ENCODE peak calls at places on chromosomes 7 and 10, in eight cellular contexts. O is AG04450; G is CD8-positive, alpha-beta T cell; I is epithelial cell of esophagus; H is heart right ventricle; Q is AG10803; V is GM13977; F is prostate gland. W is an unnamed sample.

GRCh38 chr7:100874300-100874576 is 665 bp upstream of the SRRT start:
- DNase-seq in F (no peak), G (no peak), V (no peak), I (no peak), H (no peak), O (no peak), Q (no peak), W (no peak)

GRCh38 chr10:7186387-7187032 is 224.3 kb downstream of the SFMBT2 start:
- DNase-seq in Q (no peak), F (no peak), V (no peak), O (no peak), H (no peak), G (no peak), I (no peak), W (no peak)

GRCh38 chr10:15209827-15210509 is 41.5 kb upstream of the NMT2 start:
- DNase-seq in F (peak), Q (peak), O (no peak), G (peak), I (peak), H (peak), V (peak), W (peak)

GRCh38 chr7:5670173-5670933 is 111.1 kb downstream of the RNF216 start:
- DNase-seq in V (no peak), F (no peak), H (no peak), Q (no peak), G (no peak), I (no peak), O (no peak), W (no peak)

GRCh38 chr7:122988333-122988732 is 7.2 kb downstream of the TAS2R16 start:
- DNase-seq in O (no peak), V (no peak), Q (no peak), I (no peak), F (no peak), G (no peak), H (no peak), W (no peak)

GRCh38 chr10:17210361-17210760 is 8.9 kb upstream of the TRDMT1 start:
- DNase-seq in Q (peak), H (no peak), I (no peak), G (no peak), V (no peak), F (no peak), O (no peak), W (no peak)

GRCh38 chr7:32206987-32207386 is 136.8 kb upstream of the PDE1C start:
- DNase-seq in I (no peak), F (no peak), O (no peak), V (no peak), Q (peak), H (no peak), G (no peak), W (no peak)

GRCh38 chr10:120979435-120980315 is 128.5 kb downstream of the WDR11 start:
- DNase-seq in O (no peak), I (peak), H (no peak), V (no peak), G (no peak), Q (no peak), F (peak), W (no peak)

GRCh38 chr7:157825325-157825724 is 488.5 kb downstream of the DNAJB6 start:
- DNase-seq in G (no peak), Q (no peak), I (no peak), F (no peak), O (no peak), H (no peak), V (no peak), W (no peak)

GRCh38 chr10:77836299-77836820 is 90.2 kb downstream of the DLG5 start:
- DNase-seq in O (no peak), I (peak), G (peak), V (peak), Q (peak), H (peak), F (peak), W (no peak)

GRCh38 chr10:22754298-22754697 is 39.9 kb upstream of the PIP4K2A start:
- DNase-seq in I (no peak), F (no peak), V (no peak), O (no peak), G (no peak), H (no peak), Q (no peak), W (no peak)

GRCh38 chr7:66267249-66267648 is 62.1 kb downstream of the TPST1 start:
- DNase-seq in G (no peak), O (peak), I (no peak), F (peak), H (peak), Q (peak), V (no peak), W (peak)

GRCh38 chr10:3882855-3883254 is 97.8 kb upstream of the KLF6 start:
- DNase-seq in Q (no peak), O (no peak), I (no peak), H (no peak), F (no peak), G (no peak), V (no peak), W (no peak)

GRCh38 chr10:125134916-125135770 is 25.2 kb downstream of the CTBP2 start:
- DNase-seq in H (no peak), V (no peak), Q (no peak), F (no peak), O (no peak), I (no peak), G (no peak), W (no peak)

GRCh38 chr10:102230861-102231356 is 4.8 kb downstream of the ELOVL3 start:
- DNase-seq in I (peak), H (no peak), F (no peak), G (peak), O (no peak), Q (no peak), V (peak), W (no peak)

GRCh38 chr10:47309403-47310089 is 9.5 kb downstream of the GDF10 start:
- DNase-seq in H (no peak), G (no peak), Q (no peak), F (no peak), V (no peak), O (no peak), I (no peak), W (no peak)

GRCh38 chr10:6755891-6756460 is 175.9 kb upstream of the PRKCQ start:
- DNase-seq in Q (peak), I (peak), V (peak), H (no peak), G (no peak), O (peak), F (no peak), W (no peak)

GRCh38 chr10:110651044-110651958 is 7.2 kb downstream of the RBM20 start:
- DNase-seq in O (peak), Q (peak), F (no peak), G (peak), V (peak), H (peak), I (no peak), W (peak)

GRCh38 chr10:71771821-71772617 is 1.3 kb downstream of the VSIR start:
- DNase-seq in I (peak), O (no peak), H (peak), Q (peak), V (no peak), F (peak), G (no peak), W (no peak)

GRCh38 chr10:101961591-101962498 is 94.1 kb downstream of the ARMH3 start:
- DNase-seq in F (no peak), H (peak), G (no peak), I (peak), Q (peak), O (no peak), V (no peak), W (peak)

GRCh38 chr10:120600871-120601644 is 144.0 kb downstream of the PLPP4 start:
- DNase-seq in H (no peak), G (no peak), I (peak), O (no peak), Q (no peak), V (no peak), F (no peak), W (no peak)

GRCh38 chr7:150754950-150755349 is 17.7 kb downstream of the GIMAP5 start:
- DNase-seq in Q (no peak), G (no peak), O (no peak), V (no peak), H (no peak), F (no peak), I (no peak), W (no peak)

GRCh38 chr7:36137754-36138153 is 15.3 kb upstream of the EEPD1 start:
- DNase-seq in I (no peak), H (no peak), G (no peak), O (no peak), V (no peak), Q (no peak), F (no peak), W (no peak)

GRCh38 chr7:125136755-125137547 is 207.3 kb upstream of the POT1 start:
- DNase-seq in Q (no peak), V (no peak), G (no peak), H (no peak), I (peak), F (no peak), O (no peak), W (no peak)

GRCh38 chr7:41574377-41574776 is 128.5 kb downstream of the INHBA start:
- DNase-seq in F (no peak), I (peak), V (no peak), G (no peak), H (no peak), Q (peak), O (peak), W (no peak)

GRCh38 chr10:96699613-96700012 is 20.7 kb downstream of the PIK3AP1 start:
- DNase-seq in Q (no peak), F (no peak), G (no peak), O (no peak), V (no peak), H (no peak), I (no peak), W (no peak)

GRCh38 chr10:92822060-92822634 is 26.2 kb upstream of the EXOC6 start:
- DNase-seq in I (peak), V (peak), Q (peak), G (no peak), O (peak), F (no peak), H (no peak), W (peak)

GRCh38 chr7:42494199-42494710 is 257.2 kb upstream of the GLI3 start:
- DNase-seq in V (no peak), H (no peak), O (no peak), I (peak), Q (no peak), G (no peak), F (no peak), W (no peak)

GRCh38 chr10:119724630-119725549 is 960 bp upstream of the INPP5F start:
- DNase-seq in O (no peak), H (peak), F (no peak), V (peak), Q (peak), G (no peak), I (peak), W (no peak)

GRCh38 chr10:62869958-62870357 is 53.8 kb upstream of the EGR2 start:
- DNase-seq in H (no peak), O (no peak), V (no peak), G (no peak), F (no peak), I (no peak), Q (no peak), W (no peak)

GRCh38 chr10:103281753-103282152 is 4.8 kb downstream of the INA start:
- DNase-seq in G (no peak), I (no peak), V (no peak), O (no peak), Q (no peak), H (no peak), F (no peak), W (no peak)

DNA sequence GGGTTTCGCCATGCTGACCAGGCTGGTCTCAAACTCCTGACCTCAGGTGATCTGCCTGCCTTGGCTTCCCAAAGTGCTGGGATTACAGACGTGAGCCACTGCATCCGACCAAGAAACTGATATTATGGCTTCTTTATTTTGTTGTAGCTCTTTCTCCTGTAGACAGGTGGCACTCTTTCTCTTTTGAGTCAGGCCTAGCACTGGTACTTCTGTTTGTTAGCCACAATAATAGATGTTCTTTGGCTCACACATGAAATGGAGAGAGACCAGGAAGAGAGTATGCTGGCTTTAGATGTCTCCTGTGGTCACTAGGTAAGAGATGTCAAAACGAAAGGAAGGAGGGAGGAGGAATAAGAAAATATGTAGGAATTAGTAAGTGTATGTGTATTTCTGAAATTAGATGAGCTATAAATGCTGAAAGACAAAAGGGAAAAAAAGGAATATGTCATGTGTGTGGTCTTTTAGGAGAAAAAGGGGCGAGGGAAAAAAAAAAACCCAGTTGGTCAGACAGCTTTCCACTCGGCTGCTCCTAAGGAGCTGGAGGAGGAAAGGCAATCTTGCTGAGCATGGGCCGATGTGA is 78.7 kb downstream of the CLEC2L start:
- DNase-seq in H (no peak), I (peak), Q (peak), F (no peak), O (no peak), G (no peak), V (peak), W (no peak)
- TF ChIP-seq CTCF in H (peak), I (peak), Q (peak), F (peak), O (peak), G (peak), V (peak), W (peak)

GRCh38 chr10:130189466-130190064 is 53.4 kb downstream of the GLRX3 start:
- DNase-seq in Q (no peak), G (no peak), V (no peak), H (no peak), O (no peak), F (peak), I (no peak), W (no peak)
- TF ChIP-seq CTCF in Q (no peak), G (no peak), V (no peak), H (no peak), O (no peak), F (no peak), I (no peak), W (no peak)

DNA sequence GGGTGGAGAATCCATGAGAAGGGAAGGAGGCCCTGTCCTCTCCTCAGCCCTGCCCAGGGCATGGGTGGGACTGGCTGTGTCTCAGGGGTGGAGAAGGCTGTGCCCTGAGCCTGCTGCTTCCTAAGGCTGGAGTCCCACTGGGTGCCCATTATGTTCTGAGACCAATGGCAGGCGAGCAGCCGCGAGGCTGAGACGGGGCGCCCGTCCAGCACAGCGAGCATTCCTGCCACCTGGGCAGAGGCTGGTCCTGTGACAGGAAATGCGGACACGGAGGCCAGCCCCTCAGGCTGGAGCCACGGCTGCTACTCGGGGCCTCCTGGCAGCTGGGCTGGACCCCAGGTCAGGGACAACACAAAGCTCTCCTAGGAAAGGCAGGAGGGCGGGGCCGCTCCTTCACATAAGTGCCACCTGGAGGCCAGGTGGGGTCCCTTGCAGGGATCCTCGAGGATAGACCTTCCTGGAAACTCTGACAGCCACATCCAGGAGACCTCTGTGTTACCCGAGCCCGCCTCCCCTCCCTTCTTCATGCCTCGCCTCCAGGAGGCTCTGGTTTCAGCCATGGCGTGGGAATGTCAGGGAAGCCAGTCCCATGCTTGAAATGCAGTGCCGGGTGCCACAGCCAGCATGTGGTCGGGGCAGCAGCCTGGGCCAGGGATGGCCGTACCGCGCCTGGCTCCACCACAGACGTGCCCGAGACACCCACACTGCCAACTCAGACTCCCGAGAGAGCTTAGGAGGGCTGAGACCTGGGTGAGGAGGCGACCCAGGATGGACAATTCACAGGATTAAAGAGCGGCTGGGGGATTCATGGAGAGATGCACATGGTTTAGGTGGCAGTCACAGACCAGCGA is 173.8 kb downstream of the USP6NL start:
- DNase-seq in F (no peak), V (no peak), O (no peak), I (no peak), Q (no peak), H (no peak), G (no peak), W (no peak)
- TF ChIP-seq CTCF in F (no peak), V (no peak), O (no peak), I (no peak), Q (no peak), H (no peak), G (no peak), W (no peak)

GRCh38 chr7:39951943-39952194 is 1.8 kb downstream of the CDK13 start:
- DNase-seq in F (no peak), G (no peak), Q (no peak), V (no peak), O (no peak), H (no peak), I (no peak), W (no peak)

GRCh38 chr7:39952378-39952777 is 2.3 kb downstream of the CDK13 start:
- DNase-seq in G (no peak), V (no peak), F (no peak), O (no peak), H (no peak), I (peak), Q (peak), W (no peak)

GRCh38 chr7:39950473-39951155 is 558 bp downstream of the CDK13 start:
- DNase-seq in I (peak), F (peak), H (peak), V (peak), Q (peak), O (no peak), G (peak), W (no peak)

GRCh38 chr7:39949980-39950472 is at the start of gene CDK13:
- DNase-seq in F (peak), V (peak), I (peak), G (peak), O (no peak), Q (peak), H (peak), W (peak)

GRCh38 chr7:39951156-39951942 is 1.3 kb downstream of the CDK13 start:
- DNase-seq in Q (peak), H (peak), G (peak), F (peak), I (peak), V (peak), O (no peak), W (no peak)
- TF ChIP-seq CTCF in Q (peak), H (peak), G (peak), F (no peak), I (peak), V (peak), O (peak), W (peak)

DNA sequence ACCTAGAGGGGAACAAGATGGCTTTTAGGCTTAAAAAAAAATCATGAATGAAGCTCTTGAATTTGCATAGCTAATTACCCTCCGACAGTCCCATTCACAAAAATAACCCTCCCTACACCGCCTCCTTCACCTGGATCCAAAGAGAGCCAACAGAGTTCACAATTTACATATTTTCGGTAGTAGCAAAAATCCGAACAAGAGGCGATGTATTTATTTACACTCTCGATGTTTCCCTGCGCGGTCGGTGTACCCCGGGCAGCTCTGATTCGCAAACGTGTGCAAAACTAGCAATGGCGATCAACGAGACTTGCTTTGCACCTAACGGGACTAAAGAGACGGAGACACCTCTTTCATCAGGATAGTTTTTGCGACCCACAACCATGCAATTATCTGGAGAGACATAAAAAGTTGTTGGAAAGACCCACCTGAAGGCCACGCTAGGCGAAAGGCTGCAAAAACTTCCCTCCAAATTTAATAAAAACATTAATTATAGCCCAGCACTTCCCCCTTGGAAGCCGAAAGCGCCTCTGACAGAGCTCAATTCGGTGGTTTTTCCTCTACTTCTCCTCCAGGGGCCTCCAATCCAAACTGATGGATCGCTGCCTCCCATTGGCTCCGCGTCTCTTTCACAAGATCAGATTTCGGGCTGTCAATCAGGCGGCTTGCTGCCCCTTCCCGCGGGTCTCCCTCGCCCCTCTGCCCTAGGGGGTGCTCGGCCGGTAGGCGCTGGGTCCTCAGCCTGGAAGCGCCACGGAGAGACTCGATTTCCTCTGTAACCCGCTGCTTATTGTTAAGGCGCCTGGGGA is at the start of gene ETV1:
- DNase-seq in I (peak), Q (peak), V (no peak), O (no peak), G (no peak), F (peak), H (peak), W (no peak)
- TF ChIP-seq CTCF in I (peak), Q (peak), V (no peak), O (peak), G (no peak), F (no peak), H (no peak), W (peak)

DNA sequence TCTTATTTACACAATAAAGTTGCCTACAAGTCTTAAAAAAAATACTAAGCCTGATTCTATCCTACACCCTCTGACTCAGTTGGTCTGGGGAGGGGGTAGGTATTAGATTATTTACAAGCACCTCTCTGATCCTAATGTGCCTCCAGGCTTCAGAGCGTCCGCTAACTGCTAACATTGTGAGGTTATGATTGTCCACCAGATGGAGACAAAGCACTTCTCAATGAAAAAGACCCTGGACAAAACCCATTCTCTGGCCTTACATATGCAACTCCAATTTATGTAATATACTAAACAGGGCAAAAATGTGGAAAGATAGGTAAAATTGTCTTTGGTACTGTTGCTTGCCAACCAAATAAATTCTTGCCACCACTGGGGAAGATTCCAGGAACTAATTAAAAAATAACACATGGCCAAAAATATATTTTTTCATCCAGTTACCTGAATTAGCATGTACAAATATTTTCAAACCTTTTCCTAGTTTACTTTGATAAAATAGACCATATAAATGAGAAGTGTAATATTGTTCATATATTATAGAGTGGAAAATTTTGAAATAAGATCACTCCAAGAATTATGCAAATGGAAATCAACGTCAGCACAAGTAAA is 92.4 kb downstream of the KIF20B start:
- DNase-seq in G (no peak), V (peak), O (peak), I (peak), H (peak), F (peak), Q (peak), W (peak)
- TF ChIP-seq CTCF in G (peak), V (peak), O (peak), I (peak), H (peak), F (peak), Q (peak), W (peak)

GRCh38 chr10:60203993-60204618 is 185.6 kb downstream of the ANK3 start:
- DNase-seq in Q (peak), H (no peak), G (no peak), O (no peak), V (peak), I (peak), F (no peak), W (peak)
- TF ChIP-seq CTCF in Q (peak), H (peak), G (peak), O (peak), V (peak), I (peak), F (no peak), W (peak)